ENCODE peak calls at places on chromosomes 7 and 10, in six cellular contexts. G is body of pancreas, T is IMR-90, W is uterus, D is GM12878, U is testis. H is an unnamed sample.

GRCh38 chr7:134730359-134730758 is 49.1 kb upstream of the CALD1 start:
- DNase-seq in G (no peak), T (peak), W (no peak), D (no peak), U (no peak), H (no peak)

GRCh38 chr10:48480397-48481374 is 124.2 kb downstream of the ARHGAP22 start:
- DNase-seq in G (no peak), T (no peak), W (no peak), D (no peak), U (no peak), H (no peak)

GRCh38 chr7:42457663-42458062 is 220.7 kb upstream of the GLI3 start:
- DNase-seq in G (no peak), T (no peak), W (no peak), D (no peak), U (no peak), H (no peak)

GRCh38 chr10:5589963-5590511 is 65.3 kb downstream of the CALML3 start:
- DNase-seq in G (no peak), T (peak), W (no peak), D (no peak), U (no peak), H (no peak)

GRCh38 chr7:15916666-15917388 is 230.3 kb upstream of the MEOX2 start:
- DNase-seq in G (no peak), T (peak), W (no peak), D (no peak), U (no peak), H (no peak)

GRCh38 chr7:135147899-135148721 is at the start of gene TMEM140:
- DNase-seq in G (peak), T (peak), W (peak), D (peak), U (peak), H (no peak)

GRCh38 chr10:60291354-60291930 is 98.2 kb downstream of the ANK3 start:
- DNase-seq in G (no peak), T (no peak), W (no peak), D (no peak), U (no peak), H (no peak)

GRCh38 chr7:128361463-128362441 is at the start of gene PRRT4:
- DNase-seq in G (peak), T (no peak), W (no peak), D (no peak), U (peak), H (peak)

GRCh38 chr7:134121632-134122139 is 5.5 kb upstream of the LRGUK start:
- DNase-seq in G (no peak), T (no peak), W (no peak), D (no peak), U (no peak), H (no peak)

GRCh38 chr7:6012355-6013104 is 3.5 kb downstream of the AIMP2 start:
- DNase-seq in G (no peak), T (no peak), W (no peak), D (no peak), U (no peak), H (no peak)

GRCh38 chr7:6011541-6011940 is 2.5 kb downstream of the AIMP2 start:
- DNase-seq in G (no peak), T (no peak), W (no peak), D (no peak), U (no peak), H (no peak)

DNA sequence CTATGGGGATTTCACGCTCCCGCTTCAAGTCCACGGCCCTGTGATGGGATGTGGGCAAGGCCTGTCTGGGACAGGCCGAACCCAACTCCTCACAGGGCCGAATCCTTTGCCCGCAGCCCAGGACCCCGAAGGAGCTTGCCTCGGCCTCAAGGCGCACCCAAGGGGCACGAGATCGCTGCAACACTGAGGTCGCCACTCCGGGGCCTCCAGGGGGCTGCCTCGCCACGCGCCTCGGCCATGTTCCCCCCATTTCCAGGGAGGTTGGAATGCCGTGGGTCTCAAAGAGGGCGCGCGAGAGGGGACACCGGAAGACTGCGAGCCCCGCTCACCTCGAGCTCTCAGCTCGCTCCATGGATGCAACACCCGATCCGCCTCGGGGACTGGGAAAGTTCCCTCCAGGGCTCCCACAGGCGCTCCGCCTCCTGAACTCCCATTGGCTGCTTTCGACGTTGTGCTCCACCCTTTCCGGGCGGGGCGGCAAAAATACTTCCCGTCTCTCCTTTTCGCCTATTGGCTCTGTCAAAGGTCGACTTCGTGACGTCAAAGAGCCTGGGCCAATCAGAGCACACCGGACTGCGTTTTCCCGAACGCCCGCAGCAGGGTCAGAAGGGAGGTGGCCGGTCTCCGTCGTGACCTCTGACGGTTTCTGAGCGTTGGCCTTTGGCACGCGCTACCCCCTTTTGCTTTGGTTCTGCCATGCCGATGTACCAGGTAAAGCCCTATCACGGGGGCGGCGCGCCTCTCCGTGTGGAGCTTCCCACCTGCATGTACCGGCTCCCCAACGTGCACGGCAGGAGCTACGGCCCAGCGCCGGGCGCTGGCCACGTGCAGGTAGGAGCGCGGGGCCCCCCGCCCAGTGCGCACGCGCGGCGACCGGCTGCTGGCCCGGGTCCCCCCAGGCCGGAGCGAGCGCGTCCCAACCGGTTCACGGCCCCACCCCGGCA is at the start of the genes AIMP2 and PMS2:
- DNase-seq in G (peak), T (peak), W (peak), D (peak), U (peak), H (peak)
- TF ChIP-seq POLR2A in G (peak), T (peak), W (peak), D (peak), U (peak), H (peak)

GRCh38 chr7:65972976-65973375 is 9.0 kb downstream of the GUSB start:
- DNase-seq in G (no peak), T (no peak), W (no peak), D (no peak), U (no peak), H (no peak)

GRCh38 chr7:65975814-65976445 is 6.1 kb downstream of the GUSB start:
- DNase-seq in G (no peak), T (no peak), W (no peak), D (no peak), U (no peak), H (no peak)

GRCh38 chr7:65974876-65975275 is 7.1 kb downstream of the GUSB start:
- DNase-seq in G (no peak), T (no peak), W (no peak), D (no peak), U (no peak), H (no peak)

GRCh38 chr7:65976659-65977196 is 5.3 kb downstream of the GUSB start:
- DNase-seq in G (no peak), T (no peak), W (no peak), D (no peak), U (no peak), H (no peak)

GRCh38 chr7:65974191-65974801 is 7.7 kb downstream of the GUSB start:
- DNase-seq in G (no peak), T (no peak), W (no peak), D (no peak), U (no peak), H (no peak)
- H3K4me3 ChIP-seq in G (no peak), T (no peak), W (no peak), D (no peak), U (no peak), H (no peak)

GRCh38 chr7:106866298-106867281 is 1.5 kb downstream of the PIK3CG start:
- DNase-seq in G (no peak), T (no peak), W (no peak), D (peak), U (no peak), H (no peak)

GRCh38 chr7:106867641-106868351 is 2.7 kb downstream of the PIK3CG start:
- DNase-seq in G (no peak), T (no peak), W (no peak), D (no peak), U (peak), H (no peak)

GRCh38 chr7:106863216-106863997 is 1.7 kb upstream of the PIK3CG start:
- DNase-seq in G (no peak), T (no peak), W (no peak), D (no peak), U (no peak), H (no peak)

GRCh38 chr7:106864298-106865081 is 592 bp upstream of the PIK3CG start:
- DNase-seq in G (no peak), T (no peak), W (no peak), D (peak), U (no peak), H (no peak)

DNA sequence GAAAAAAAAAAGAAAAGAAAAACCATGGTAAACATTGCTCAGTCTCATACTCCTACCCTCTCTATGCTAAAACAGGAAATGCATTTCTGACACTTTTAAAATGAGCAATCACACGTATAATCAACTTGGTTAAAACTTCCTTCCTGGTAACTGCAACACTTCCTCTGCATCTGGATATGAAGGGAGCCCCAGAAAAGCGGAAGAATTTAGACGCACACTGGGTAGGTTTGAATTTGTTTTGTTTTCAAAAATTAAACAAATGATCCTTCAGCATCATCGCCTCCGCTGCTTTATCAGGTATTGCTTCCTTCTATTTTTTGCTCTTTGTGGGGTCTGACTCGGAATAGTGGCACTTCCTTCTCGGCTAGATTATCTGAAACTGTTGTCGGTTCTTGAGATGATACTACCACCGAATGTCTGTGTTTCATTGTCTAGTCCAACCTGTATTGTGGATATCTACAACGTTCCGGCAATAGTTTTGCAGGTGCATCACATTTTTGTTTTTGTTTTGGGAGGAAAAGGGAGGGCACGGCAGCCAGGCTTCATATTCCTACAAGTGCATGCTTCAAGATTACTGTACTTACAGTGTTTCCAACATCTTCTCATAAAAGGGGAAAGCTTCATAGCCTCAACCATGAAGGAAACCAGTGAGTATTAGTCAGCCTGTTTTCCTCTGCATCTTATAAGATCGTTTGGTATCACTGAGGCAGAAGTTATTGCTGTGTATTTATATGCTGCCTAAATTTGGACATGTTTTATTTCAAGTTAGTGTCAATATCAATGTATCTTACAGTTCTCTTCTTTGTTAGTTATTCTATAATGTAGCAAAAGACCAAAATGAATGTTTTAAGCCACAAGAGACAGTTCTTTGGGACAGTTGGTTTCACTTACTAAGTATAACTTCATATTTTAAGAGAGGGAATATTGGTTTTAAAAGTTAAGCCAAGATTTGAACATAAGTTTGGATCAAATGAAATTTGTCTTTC is at the start of gene PIK3CG:
- DNase-seq in G (no peak), T (no peak), W (no peak), D (peak), U (no peak), H (no peak)
- TF ChIP-seq POLR2A in G (peak), T (no peak), W (no peak), D (no peak), U (no peak), H (no peak)

DNA sequence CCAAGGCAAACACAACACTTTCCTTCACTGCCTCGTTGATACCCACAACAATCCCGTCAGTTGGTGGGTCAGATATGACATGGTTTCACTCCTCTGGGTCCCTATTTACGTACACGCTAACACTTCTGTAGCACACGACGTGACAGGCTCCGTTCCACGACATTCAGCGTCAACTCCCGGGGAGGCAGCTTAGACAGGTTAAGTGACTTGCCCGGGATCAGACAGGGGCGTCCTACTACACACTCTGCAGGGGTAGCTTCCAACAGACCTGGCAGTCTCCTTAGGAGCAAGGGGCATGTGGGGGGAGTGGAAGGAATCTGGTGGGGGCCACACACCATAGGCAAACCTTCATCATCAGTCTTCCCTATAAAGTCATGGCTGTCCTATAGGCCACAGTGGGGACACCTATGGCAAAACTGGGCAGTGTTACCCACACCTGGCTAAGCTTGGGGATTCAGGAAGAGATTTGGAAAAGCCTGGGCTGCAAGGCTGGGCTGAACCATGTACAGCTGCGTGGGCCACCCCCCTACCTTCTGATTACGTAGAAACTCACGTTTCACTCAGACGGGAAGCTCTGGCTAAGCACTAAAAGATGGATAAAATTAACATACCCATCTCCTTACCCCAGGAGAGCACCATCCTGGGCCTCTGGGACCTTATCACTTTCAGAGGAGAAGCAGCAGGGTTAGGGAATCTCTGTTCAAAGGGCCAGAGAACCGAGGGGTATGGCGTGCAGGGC is 2.0 kb downstream of the TYSND1 start:
- DNase-seq in G (no peak), T (no peak), W (no peak), D (no peak), U (no peak), H (no peak)
- H3K4me3 ChIP-seq in G (no peak), T (no peak), W (no peak), D (peak), U (peak), H (peak)

GRCh38 chr10:103584216-103585010 is 90.9 kb downstream of the NEURL1 start:
- DNase-seq in G (no peak), T (no peak), W (no peak), D (no peak), U (peak), H (peak)
- TF ChIP-seq POLR2A in G (no peak), T (no peak), W (no peak), D (peak), U (no peak), H (no peak)

DNA sequence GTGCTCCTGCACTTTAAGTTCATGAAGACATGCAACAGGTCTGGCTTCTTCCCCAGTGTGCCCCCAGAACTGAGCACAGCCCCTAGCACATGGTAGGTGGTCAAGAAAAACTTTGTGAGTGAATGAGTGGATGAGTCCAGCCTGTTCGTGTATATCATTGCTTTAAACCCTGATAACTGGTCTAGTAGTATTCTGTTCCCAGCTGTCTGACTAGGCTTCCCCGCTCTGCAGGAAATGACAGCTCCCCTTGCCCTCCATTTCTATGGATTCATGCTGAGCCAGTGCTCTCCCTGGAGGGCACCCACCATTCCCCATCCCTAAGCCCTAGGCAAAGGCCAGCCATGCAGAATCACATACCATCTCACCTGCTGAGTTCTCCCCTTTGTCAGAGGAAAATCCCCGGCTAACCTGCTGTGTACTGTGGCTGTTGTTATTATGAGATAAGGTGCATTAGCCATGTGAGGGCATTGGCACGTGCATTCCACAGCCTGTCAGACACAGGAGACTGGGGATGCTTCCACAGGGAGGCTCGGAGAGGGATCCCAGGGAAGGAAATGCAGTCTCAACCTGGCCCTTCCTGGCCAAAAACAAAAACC is 698.9 kb downstream of the GRID1 start:
- DNase-seq in G (no peak), T (no peak), W (no peak), D (no peak), U (no peak), H (no peak)
- H3K4me3 ChIP-seq in G (no peak), T (no peak), W (no peak), D (no peak), U (no peak), H (no peak)